ENCODE peak calls at places on chromosomes 16 and 17, in six cellular contexts. One of them, this sample, is unnamed.

GRCh38 chr16:77679901-77680300 is 42.4 kb upstream of the NUDT7 start:
- DNase-seq in CD8-positive, alpha-beta memory T cell: no peak
- DNase-seq in endothelial cell: no peak
- DNase-seq in activated CD4-positive, alpha-beta T cell treated with anti-CD3 and anti-CD28 coated beads, Interleukin-2, amount 10 ng/mL, durations not matched to agents 24 days and 14 days: no peak
- DNase-seq in mucosa of gallbladder: no peak
- DNase-seq in Daoy: peak
- DNase-seq in this sample: no peak

GRCh38 chr17:2025622-2026309 is 632 bp upstream of the RTN4RL1 start:
- DNase-seq in CD8-positive, alpha-beta memory T cell: no peak
- DNase-seq in endothelial cell: peak
- DNase-seq in activated CD4-positive, alpha-beta T cell treated with anti-CD3 and anti-CD28 coated beads, Interleukin-2, amount 10 ng/mL, durations not matched to agents 24 days and 14 days: peak
- DNase-seq in mucosa of gallbladder: peak
- DNase-seq in Daoy: peak
- DNase-seq in this sample: peak

GRCh38 chr16:50530277-50531236 is 17.6 kb upstream of the NKD1 start:
- DNase-seq in CD8-positive, alpha-beta memory T cell: no peak
- DNase-seq in endothelial cell: no peak
- DNase-seq in activated CD4-positive, alpha-beta T cell treated with anti-CD3 and anti-CD28 coated beads, Interleukin-2, amount 10 ng/mL, durations not matched to agents 24 days and 14 days: no peak
- DNase-seq in mucosa of gallbladder: no peak
- DNase-seq in Daoy: no peak
- DNase-seq in this sample: no peak

GRCh38 chr17:45394913-45395568 is 37.6 kb downstream of the ARHGAP27 start:
- DNase-seq in CD8-positive, alpha-beta memory T cell: no peak
- DNase-seq in endothelial cell: peak
- DNase-seq in activated CD4-positive, alpha-beta T cell treated with anti-CD3 and anti-CD28 coated beads, Interleukin-2, amount 10 ng/mL, durations not matched to agents 24 days and 14 days: peak
- DNase-seq in mucosa of gallbladder: peak
- DNase-seq in Daoy: peak
- DNase-seq in this sample: peak

GRCh38 chr17:6110592-6110991 is 40.4 kb downstream of the WSCD1 start:
- DNase-seq in CD8-positive, alpha-beta memory T cell: no peak
- DNase-seq in endothelial cell: no peak
- DNase-seq in activated CD4-positive, alpha-beta T cell treated with anti-CD3 and anti-CD28 coated beads, Interleukin-2, amount 10 ng/mL, durations not matched to agents 24 days and 14 days: no peak
- DNase-seq in mucosa of gallbladder: no peak
- DNase-seq in Daoy: peak
- DNase-seq in this sample: no peak

GRCh38 chr17:8552582-8553320 is 77.8 kb downstream of the MYH10 start:
- DNase-seq in CD8-positive, alpha-beta memory T cell: no peak
- DNase-seq in endothelial cell: no peak
- DNase-seq in activated CD4-positive, alpha-beta T cell treated with anti-CD3 and anti-CD28 coated beads, Interleukin-2, amount 10 ng/mL, durations not matched to agents 24 days and 14 days: no peak
- DNase-seq in mucosa of gallbladder: no peak
- DNase-seq in Daoy: no peak
- DNase-seq in this sample: no peak

GRCh38 chr17:1779571-1780074 is 17.8 kb downstream of the SERPINF1 start:
- DNase-seq in CD8-positive, alpha-beta memory T cell: no peak
- DNase-seq in endothelial cell: no peak
- DNase-seq in activated CD4-positive, alpha-beta T cell treated with anti-CD3 and anti-CD28 coated beads, Interleukin-2, amount 10 ng/mL, durations not matched to agents 24 days and 14 days: no peak
- DNase-seq in mucosa of gallbladder: peak
- DNase-seq in Daoy: peak
- DNase-seq in this sample: peak

GRCh38 chr17:44317545-44317944 is 7.1 kb downstream of the SLC25A39 start:
- DNase-seq in CD8-positive, alpha-beta memory T cell: no peak
- DNase-seq in endothelial cell: no peak
- DNase-seq in activated CD4-positive, alpha-beta T cell treated with anti-CD3 and anti-CD28 coated beads, Interleukin-2, amount 10 ng/mL, durations not matched to agents 24 days and 14 days: no peak
- DNase-seq in mucosa of gallbladder: no peak
- DNase-seq in Daoy: no peak
- DNase-seq in this sample: no peak

GRCh38 chr16:87636741-87637140 is 34.4 kb downstream of the JPH3 start:
- DNase-seq in CD8-positive, alpha-beta memory T cell: no peak
- DNase-seq in endothelial cell: no peak
- DNase-seq in activated CD4-positive, alpha-beta T cell treated with anti-CD3 and anti-CD28 coated beads, Interleukin-2, amount 10 ng/mL, durations not matched to agents 24 days and 14 days: no peak
- DNase-seq in mucosa of gallbladder: no peak
- DNase-seq in Daoy: no peak
- DNase-seq in this sample: no peak

GRCh38 chr16:11181242-11181888 is 74.6 kb downstream of the SOCS1 start:
- DNase-seq in CD8-positive, alpha-beta memory T cell: no peak
- DNase-seq in endothelial cell: no peak
- DNase-seq in activated CD4-positive, alpha-beta T cell treated with anti-CD3 and anti-CD28 coated beads, Interleukin-2, amount 10 ng/mL, durations not matched to agents 24 days and 14 days: no peak
- DNase-seq in mucosa of gallbladder: no peak
- DNase-seq in Daoy: no peak
- DNase-seq in this sample: no peak

GRCh38 chr16:24734382-24734781 is 4.9 kb downstream of the TNRC6A start:
- DNase-seq in CD8-positive, alpha-beta memory T cell: no peak
- DNase-seq in endothelial cell: no peak
- DNase-seq in activated CD4-positive, alpha-beta T cell treated with anti-CD3 and anti-CD28 coated beads, Interleukin-2, amount 10 ng/mL, durations not matched to agents 24 days and 14 days: no peak
- DNase-seq in mucosa of gallbladder: no peak
- DNase-seq in Daoy: no peak
- DNase-seq in this sample: no peak

GRCh38 chr16:2163211-2163881 is 7.8 kb downstream of the TRAF7 start:
- DNase-seq in CD8-positive, alpha-beta memory T cell: no peak
- DNase-seq in endothelial cell: no peak
- DNase-seq in activated CD4-positive, alpha-beta T cell treated with anti-CD3 and anti-CD28 coated beads, Interleukin-2, amount 10 ng/mL, durations not matched to agents 24 days and 14 days: no peak
- DNase-seq in mucosa of gallbladder: peak
- DNase-seq in Daoy: peak
- DNase-seq in this sample: no peak

GRCh38 chr17:7486181-7486580 is 2.0 kb downstream of the POLR2A start:
- DNase-seq in CD8-positive, alpha-beta memory T cell: no peak
- DNase-seq in endothelial cell: no peak
- DNase-seq in activated CD4-positive, alpha-beta T cell treated with anti-CD3 and anti-CD28 coated beads, Interleukin-2, amount 10 ng/mL, durations not matched to agents 24 days and 14 days: no peak
- DNase-seq in mucosa of gallbladder: no peak
- DNase-seq in Daoy: no peak
- DNase-seq in this sample: no peak

This sample was measured in cardiac muscle cell.